ENCODE peak calls at places on chromosome 22, in eight cellular contexts. F is uterus, K is AG04450, A is lower lobe of right lung, H is body of pancreas, D is type B pancreatic cell, J is LNCaP clone FGC, Y is foreskin keratinocyte. P is an unnamed sample.

GRCh38 chr22:17773606-17774205 is 563 bp downstream of the BID start:
- DNase-seq in D (peak), Y (no peak), J (no peak), F (no peak), H (peak), K (no peak), A (peak), P (peak)

GRCh38 chr22:17638182-17638431 is 450 bp upstream of the BCL2L13 start:
- DNase-seq in F (no peak), A (no peak), K (no peak), D (no peak), H (no peak), Y (peak), J (no peak), P (no peak)

GRCh38 chr22:19818264-19819208 is 36.1 kb downstream of the GNB1L start:
- DNase-seq in H (no peak), A (no peak), F (no peak), K (no peak), J (no peak), D (no peak), Y (no peak), P (no peak)

GRCh38 chr22:17788023-17788330 is 13.7 kb upstream of the BID start:
- DNase-seq in J (no peak), H (no peak), D (no peak), A (no peak), F (no peak), Y (no peak), K (no peak), P (no peak)

GRCh38 chr22:45207981-45208664 is 32.6 kb downstream of the KIAA0930 start:
- DNase-seq in J (no peak), A (no peak), Y (peak), K (peak), F (no peak), H (peak), D (no peak), P (no peak)

GRCh38 chr22:37048133-37048532 is 3.4 kb upstream of the KCTD17 start:
- DNase-seq in D (no peak), A (no peak), K (no peak), H (no peak), Y (no peak), F (no peak), J (no peak), P (no peak)

GRCh38 chr22:19891350-19892248 is 36.9 kb upstream of the GNB1L start:
- DNase-seq in J (no peak), A (no peak), F (peak), Y (peak), D (no peak), K (peak), H (no peak), P (no peak)

GRCh38 chr22:26756675-26757293 is 99.4 kb downstream of the MIAT start:
- DNase-seq in Y (peak), F (peak), A (peak), H (peak), K (no peak), D (peak), J (no peak), P (peak)

GRCh38 chr22:36457688-36458450 is 23.6 kb downstream of the TXN2 start:
- DNase-seq in A (no peak), F (peak), K (no peak), J (no peak), D (no peak), Y (no peak), H (peak), P (no peak)

GRCh38 chr22:46443850-46444389 is 93.5 kb downstream of the CELSR1 start:
- DNase-seq in A (peak), H (no peak), Y (no peak), K (no peak), J (no peak), F (no peak), D (no peak), P (no peak)

GRCh38 chr22:46446799-46447198 is 90.6 kb downstream of the CELSR1 start:
- DNase-seq in D (no peak), J (no peak), Y (no peak), F (no peak), A (no peak), H (no peak), K (no peak), P (no peak)

GRCh38 chr22:46445771-46446485 is 91.5 kb downstream of the CELSR1 start:
- DNase-seq in Y (no peak), D (no peak), J (no peak), K (no peak), A (no peak), H (no peak), F (no peak), P (no peak)

GRCh38 chr22:46442217-46442853 is 95.1 kb downstream of the CELSR1 start:
- DNase-seq in Y (no peak), F (no peak), H (no peak), J (no peak), K (no peak), A (no peak), D (no peak), P (no peak)

DNA sequence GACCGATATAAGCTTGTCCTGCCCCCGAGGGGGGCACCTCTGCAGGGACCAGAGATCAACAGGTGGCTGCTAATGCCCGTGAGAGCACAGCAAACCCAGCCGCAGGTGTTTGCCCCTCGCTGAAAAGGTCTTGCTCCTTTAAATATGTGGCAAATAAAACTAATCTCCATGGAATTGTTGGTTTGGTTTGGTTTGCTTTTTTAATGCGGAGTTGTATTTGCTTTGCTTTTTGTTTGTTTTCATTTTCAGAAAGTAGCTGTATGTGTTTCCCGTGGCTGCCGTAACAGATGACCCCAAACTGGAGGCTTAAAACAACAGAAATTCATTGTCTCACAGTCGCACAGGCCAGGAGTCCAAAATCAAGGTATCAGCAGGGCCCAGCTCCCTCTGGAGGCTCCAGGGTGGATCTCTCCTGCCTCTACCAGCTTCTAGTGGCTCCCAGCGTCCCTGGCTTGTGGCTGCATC is 93.0 kb downstream of the CELSR1 start:
- DNase-seq in A (no peak), D (no peak), Y (no peak), H (no peak), K (no peak), J (no peak), F (no peak), P (no peak)
- TF ChIP-seq CTCF in A (no peak), D (no peak), Y (peak), H (no peak), K (peak), J (peak), F (no peak), P (no peak)

GRCh38 chr22:29727248-29727551 is 7.4 kb downstream of the CABP7 start:
- DNase-seq in K (no peak), J (no peak), F (peak), D (no peak), Y (no peak), A (peak), H (no peak), P (no peak)
- TF ChIP-seq CTCF in K (peak), J (no peak), F (peak), D (peak), Y (peak), A (peak), H (no peak), P (no peak)

GRCh38 chr22:23517804-23518380 is 62.2 kb downstream of the IGLL1 start:
- DNase-seq in F (no peak), A (no peak), Y (no peak), J (no peak), K (no peak), H (no peak), D (no peak), P (no peak)

GRCh38 chr22:23519442-23520177 is 60.5 kb downstream of the IGLL1 start:
- DNase-seq in F (no peak), J (no peak), H (no peak), D (no peak), K (no peak), Y (no peak), A (peak), P (no peak)

GRCh38 chr22:23516304-23516703 is 63.8 kb downstream of the IGLL1 start:
- DNase-seq in J (no peak), K (no peak), H (no peak), A (no peak), F (no peak), Y (no peak), D (no peak), P (no peak)

GRCh38 chr22:23520875-23521441 is 59.1 kb downstream of the IGLL1 start:
- DNase-seq in Y (no peak), D (no peak), H (no peak), F (no peak), K (no peak), A (peak), J (no peak), P (no peak)

GRCh38 chr22:23518381-23519187 is 61.5 kb downstream of the IGLL1 start:
- DNase-seq in H (no peak), F (no peak), Y (no peak), D (no peak), A (no peak), J (no peak), K (no peak), P (no peak)
- TF ChIP-seq CTCF in H (no peak), F (no peak), Y (no peak), D (no peak), A (no peak), J (no peak), K (no peak), P (no peak)

DNA sequence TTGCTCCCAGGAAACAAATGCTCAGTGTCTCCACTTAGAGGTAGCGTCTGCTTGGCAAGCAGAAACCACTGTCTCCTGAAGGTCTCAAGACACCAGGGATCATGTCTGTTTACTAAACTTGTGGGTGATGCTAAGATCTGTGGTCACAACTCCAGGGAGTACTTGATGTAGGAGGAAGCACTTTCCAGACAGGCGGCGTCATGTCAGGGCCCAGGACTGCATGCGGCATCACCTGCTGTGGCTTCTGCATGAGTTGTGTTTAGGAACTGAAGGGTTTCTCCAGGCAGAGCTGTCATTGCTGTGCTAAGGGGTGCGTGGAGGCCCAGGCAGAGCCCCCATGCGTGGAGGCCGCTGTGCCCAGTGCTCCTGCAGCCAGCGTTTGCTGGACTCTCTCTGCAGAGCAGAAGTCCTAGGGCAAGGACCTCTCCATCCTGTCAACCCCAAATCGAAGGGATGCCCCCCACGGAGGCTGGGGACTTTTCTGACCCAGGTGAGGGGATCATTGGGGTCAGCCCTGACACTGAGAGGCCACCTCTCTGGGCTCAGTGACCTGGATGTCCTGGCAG is 8.1 kb upstream of the PANX2 start:
- DNase-seq in A (peak), K (no peak), Y (no peak), H (no peak), D (peak), F (no peak), J (no peak), P (no peak)
- TF ChIP-seq CTCF in A (no peak), K (no peak), Y (no peak), H (no peak), D (no peak), F (no peak), J (no peak), P (no peak)

DNA sequence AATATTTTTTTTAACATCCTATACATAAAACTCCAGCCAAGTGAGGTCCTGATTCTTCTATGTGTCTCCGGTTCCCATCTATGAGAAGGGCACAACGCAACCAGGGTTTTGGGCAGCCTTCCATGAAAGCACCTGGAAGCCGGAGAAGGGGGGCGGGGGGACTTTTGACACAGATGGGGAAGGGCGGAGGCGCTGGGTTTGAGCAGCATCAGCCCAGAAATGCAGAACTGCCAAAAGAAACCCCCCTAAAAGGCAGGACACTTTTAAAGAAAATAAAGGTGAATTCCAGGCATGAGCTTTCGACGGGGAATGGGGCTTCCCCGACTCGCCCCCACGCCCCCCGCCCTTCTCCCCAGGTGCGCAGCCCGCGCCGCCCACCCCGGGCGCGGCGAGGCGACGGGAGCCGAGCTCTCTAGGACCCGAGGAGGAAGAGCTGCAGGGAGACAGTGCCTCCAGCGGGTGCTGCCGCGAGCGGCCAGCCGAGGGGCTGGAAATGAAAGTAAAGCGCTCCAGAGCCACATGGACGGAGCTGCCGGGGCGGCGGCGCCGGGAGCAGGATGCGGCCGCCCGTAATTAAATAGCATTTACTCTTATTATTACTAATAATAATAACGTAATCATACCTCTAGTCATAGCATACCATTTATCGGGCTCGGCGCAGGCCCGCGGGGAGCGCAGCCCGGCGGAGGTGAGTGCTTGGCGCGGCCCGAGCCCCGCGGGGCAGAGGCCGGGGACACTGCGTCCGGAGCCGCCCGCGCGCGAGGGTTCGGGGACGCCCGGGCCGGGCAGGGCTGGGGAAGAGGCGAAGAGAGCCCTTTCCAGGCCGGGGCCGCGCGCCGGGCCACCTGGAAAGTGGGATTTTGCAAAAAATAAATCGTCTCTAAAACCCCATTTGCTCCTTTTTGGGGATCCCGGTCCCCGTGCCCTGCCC is at the start of gene ZC3H7B:
- DNase-seq in F (peak), A (peak), D (peak), K (peak), J (peak), H (peak), Y (peak), P (peak)
- TF ChIP-seq CTCF in F (peak), A (peak), D (peak), K (peak), J (peak), H (peak), Y (peak), P (no peak)

GRCh38 chr22:47625531-47626427 is 863.3 kb downstream of the TBC1D22A start:
- DNase-seq in D (no peak), H (no peak), A (no peak), J (no peak), Y (no peak), K (no peak), F (no peak), P (no peak)

GRCh38 chr22:47627561-47628253 is 865.3 kb downstream of the TBC1D22A start:
- DNase-seq in K (no peak), H (no peak), Y (peak), F (no peak), D (no peak), A (no peak), J (no peak), P (no peak)

GRCh38 chr22:47625013-47625385 is 862.5 kb downstream of the TBC1D22A start:
- DNase-seq in J (no peak), Y (no peak), H (no peak), D (no peak), K (no peak), F (no peak), A (no peak), P (no peak)

GRCh38 chr22:47628477-47629272 is 866.2 kb downstream of the TBC1D22A start:
- DNase-seq in K (no peak), A (no peak), J (no peak), D (no peak), F (no peak), H (no peak), Y (no peak), P (no peak)

DNA sequence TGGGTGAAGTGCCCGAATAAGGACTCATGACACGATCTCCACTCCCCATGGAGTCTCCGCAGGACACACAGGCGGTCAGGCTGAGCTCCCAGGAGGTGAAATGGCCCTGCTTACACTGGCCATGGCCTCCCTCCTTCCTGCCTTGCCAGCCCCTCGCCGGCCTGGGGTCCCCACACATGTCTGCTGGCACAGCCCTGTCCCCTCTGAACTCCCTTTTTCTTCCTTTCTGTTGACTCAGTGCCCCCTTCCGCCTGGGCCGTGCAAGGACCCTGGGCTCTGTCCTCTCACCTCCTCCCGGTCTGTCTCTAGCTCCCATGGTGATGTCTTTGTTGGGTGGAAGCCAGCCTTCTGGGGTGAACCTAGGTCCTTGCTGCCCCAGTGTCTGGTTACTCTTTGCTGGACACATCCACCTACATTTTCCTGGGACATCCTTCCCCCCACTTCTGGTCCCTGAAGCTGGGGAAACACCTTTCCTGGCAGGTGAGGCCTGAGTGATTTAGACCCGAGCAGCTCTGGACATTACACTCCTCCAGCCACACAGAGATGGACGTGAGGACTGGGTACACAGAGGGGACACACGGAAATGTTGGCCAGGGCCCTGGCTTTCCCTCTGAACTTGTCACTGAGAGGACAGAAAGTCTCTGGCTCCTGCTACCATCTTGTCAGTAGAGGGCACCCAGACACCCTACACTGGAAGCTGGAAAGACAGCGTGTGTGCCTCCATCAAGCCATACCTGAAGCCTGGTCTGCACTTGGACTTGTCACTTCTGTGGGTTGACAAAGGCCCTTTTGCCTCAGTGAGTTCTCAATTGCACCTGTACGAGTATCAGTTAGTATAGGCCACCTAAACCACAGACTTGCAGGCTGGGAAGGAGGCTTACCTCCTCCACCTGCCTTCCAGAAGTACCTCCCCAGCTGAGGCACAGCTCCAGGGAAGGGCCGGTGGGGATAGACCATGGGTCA is 864.3 kb downstream of the TBC1D22A start:
- DNase-seq in H (no peak), J (no peak), D (no peak), Y (no peak), A (no peak), K (no peak), F (no peak), P (no peak)
- TF ChIP-seq CTCF in H (no peak), J (peak), D (no peak), Y (peak), A (no peak), K (no peak), F (no peak), P (no peak)

DNA sequence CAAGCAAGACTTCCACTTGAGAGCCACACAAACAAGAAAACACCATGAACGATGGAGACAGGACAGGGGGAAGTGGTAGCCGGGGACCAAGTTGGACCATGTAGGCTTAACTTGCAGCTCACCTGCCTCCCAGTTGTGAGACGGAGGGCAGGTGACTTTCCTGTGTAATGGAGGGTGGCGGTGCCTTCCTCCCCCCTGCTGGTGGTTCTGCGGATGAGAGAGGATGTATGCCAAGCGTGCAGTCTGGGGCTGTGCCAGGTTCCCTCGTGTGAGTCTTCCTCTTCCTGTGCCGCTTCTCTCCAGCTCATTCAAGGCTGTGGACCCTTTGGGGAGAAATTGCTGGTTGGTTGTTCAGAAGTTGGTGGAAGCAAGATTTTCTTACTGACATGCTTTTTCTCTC is 35.1 kb downstream of the MPPED1 start:
- DNase-seq in F (no peak), A (no peak), Y (no peak), H (no peak), D (no peak), K (no peak), J (peak), P (no peak)
- TF ChIP-seq CTCF in F (no peak), A (no peak), Y (no peak), H (no peak), D (no peak), K (no peak), J (no peak), P (no peak)

GRCh38 chr22:24555496-24556253 is at the start of gene SNRPD3:
- DNase-seq in J (peak), Y (peak), K (peak), A (peak), D (peak), F (peak), H (peak), P (peak)
- TF ChIP-seq CTCF in J (no peak), Y (peak), K (peak), A (peak), D (peak), F (peak), H (peak), P (no peak)

GRCh38 chr22:35140879-35141745 is 75.2 kb downstream of the ISX start:
- DNase-seq in F (no peak), D (no peak), H (no peak), A (no peak), J (peak), K (no peak), Y (peak), P (no peak)
- TF ChIP-seq CTCF in F (no peak), D (peak), H (no peak), A (no peak), J (no peak), K (no peak), Y (peak), P (no peak)

P was measured in activated B cell treated with CpG ODN at 0.5 μM for 24 hours.